ENCODE peak calls at places on chromosomes 12 and 14, in ten cellular contexts. W is HL-60, O is PC-3, L is Panc1, E is lung, A is AG10803, I is lower lobe of right lung, K is psoas muscle, M is Calu3, U is GM10248. C is an unnamed sample.

GRCh38 chr12:128138125-128138524 is 128.8 kb upstream of the TMEM132C start:
- DNase-seq in W (no peak), O (peak), L (no peak), E (no peak), A (no peak), I (no peak), K (no peak), M (no peak), U (no peak), C (no peak)

GRCh38 chr12:64976131-64976530 is 145.0 kb downstream of the WIF1 start:
- DNase-seq in W (peak), O (peak), L (no peak), E (no peak), A (no peak), I (no peak), K (no peak), M (peak), U (no peak), C (no peak)

GRCh38 chr12:57147641-57147944 is 174 bp upstream of the LRP1-AS start:
- DNase-seq in W (no peak), O (no peak), L (no peak), E (no peak), A (peak), I (no peak), K (no peak), M (no peak), U (no peak), C (no peak)

GRCh38 chr14:72782817-72783216 is 111.1 kb downstream of the DPF3 start:
- DNase-seq in W (no peak), O (no peak), L (no peak), E (peak), A (no peak), I (no peak), K (no peak), M (no peak), U (no peak), C (no peak)

GRCh38 chr14:42095155-42095554 is 488.5 kb downstream of the LRFN5 start:
- DNase-seq in W (no peak), O (peak), L (no peak), E (no peak), A (no peak), I (no peak), K (no peak), M (no peak), U (no peak), C (no peak)

GRCh38 chr12:119157528-119157927 is 21.2 kb upstream of the HSPB8 start:
- DNase-seq in W (no peak), O (no peak), L (no peak), E (no peak), A (no peak), I (peak), K (peak), M (no peak), U (no peak), C (no peak)

GRCh38 chr14:24630872-24631477 is 3.0 kb downstream of the GZMB start:
- DNase-seq in W (no peak), O (peak), L (no peak), E (peak), A (peak), I (no peak), K (no peak), M (peak), U (no peak), C (no peak)

GRCh38 chr12:98401427-98401826 is 114.0 kb upstream of the TMPO start:
- DNase-seq in W (no peak), O (no peak), L (no peak), E (no peak), A (no peak), I (no peak), K (no peak), M (peak), U (no peak), C (no peak)

GRCh38 chr12:120118710-120119097 is 2.2 kb upstream of the RAB35 start:
- DNase-seq in W (no peak), O (peak), L (no peak), E (no peak), A (peak), I (no peak), K (no peak), M (no peak), U (no peak), C (no peak)

GRCh38 chr12:67355428-67356385 is 86.5 kb downstream of the CAND1 start:
- DNase-seq in W (no peak), O (peak), L (peak), E (no peak), A (peak), I (no peak), K (no peak), M (peak), U (peak), C (no peak)

GRCh38 chr12:116482859-116483258 is 76.3 kb upstream of the MAP1LC3B2 start:
- DNase-seq in W (no peak), O (no peak), L (no peak), E (no peak), A (no peak), I (no peak), K (no peak), M (no peak), U (no peak), C (no peak)

GRCh38 chr12:13175499-13175898 is 21.0 kb upstream of the EMP1 start:
- DNase-seq in W (no peak), O (peak), L (no peak), E (no peak), A (peak), I (no peak), K (no peak), M (no peak), U (no peak), C (no peak)

GRCh38 chr14:26394114-26394855 is 203.5 kb downstream of the NOVA1 start:
- DNase-seq in W (no peak), O (peak), L (peak), E (no peak), A (peak), I (no peak), K (no peak), M (no peak), U (no peak), C (peak)

GRCh38 chr12:129819391-129819790 is 84.4 kb downstream of the TMEM132D start:
- DNase-seq in W (no peak), O (no peak), L (no peak), E (no peak), A (no peak), I (no peak), K (no peak), M (no peak), U (no peak), C (no peak)

GRCh38 chr12:107248187-107248586 is 154.8 kb upstream of the CRY1 start:
- DNase-seq in W (no peak), O (no peak), L (no peak), E (no peak), A (no peak), I (no peak), K (no peak), M (no peak), U (no peak), C (no peak)

GRCh38 chr12:46266869-46267617 is 1.8 kb downstream of the SLC38A1 start:
- DNase-seq in W (peak), O (peak), L (no peak), E (peak), A (peak), I (peak), K (peak), M (peak), U (peak), C (no peak)

GRCh38 chr12:26143291-26143690 is 18.5 kb upstream of the BHLHE41 start:
- DNase-seq in W (no peak), O (no peak), L (no peak), E (no peak), A (no peak), I (no peak), K (no peak), M (no peak), U (no peak), C (no peak)

GRCh38 chr14:45633220-45633984 is 380.4 kb upstream of the MIS18BP1 start:
- DNase-seq in W (no peak), O (no peak), L (no peak), E (no peak), A (no peak), I (no peak), K (no peak), M (no peak), U (no peak), C (no peak)

GRCh38 chr14:33432407-33433023 is 493.8 kb downstream of the NPAS3 start:
- DNase-seq in W (no peak), O (peak), L (no peak), E (peak), A (peak), I (no peak), K (no peak), M (no peak), U (no peak), C (no peak)

GRCh38 chr12:119746169-119746568 is 78.2 kb downstream of the PRKAB1 start:
- DNase-seq in W (no peak), O (no peak), L (no peak), E (no peak), A (no peak), I (no peak), K (no peak), M (no peak), U (no peak), C (no peak)

GRCh38 chr12:106137456-106138278 is 1.1 kb downstream of the NUAK1 start:
- DNase-seq in W (no peak), O (no peak), L (no peak), E (no peak), A (peak), I (no peak), K (no peak), M (no peak), U (no peak), C (no peak)

GRCh38 chr12:14273911-14274306 is 91.6 kb upstream of the ATF7IP start:
- DNase-seq in W (no peak), O (peak), L (no peak), E (no peak), A (peak), I (no peak), K (no peak), M (no peak), U (no peak), C (no peak)

GRCh38 chr12:91272456-91273063 is 89.9 kb upstream of the DCN start:
- DNase-seq in W (no peak), O (no peak), L (no peak), E (no peak), A (peak), I (peak), K (peak), M (no peak), U (no peak), C (no peak)

GRCh38 chr12:57755454-57756372 is 810 bp downstream of the MARCHF9 start:
- DNase-seq in W (no peak), O (peak), L (no peak), E (no peak), A (no peak), I (peak), K (peak), M (peak), U (no peak), C (no peak)

GRCh38 chr12:95440401-95440800 is 33.6 kb upstream of the METAP2 start:
- DNase-seq in W (no peak), O (no peak), L (no peak), E (no peak), A (no peak), I (no peak), K (no peak), M (no peak), U (no peak), C (no peak)

GRCh38 chr12:103444983-103445382 is 50.8 kb downstream of the C12orf42 start:
- DNase-seq in W (no peak), O (no peak), L (no peak), E (no peak), A (no peak), I (no peak), K (no peak), M (no peak), U (no peak), C (no peak)

GRCh38 chr12:132856581-132856980 is 27.9 kb upstream of the GOLGA3 start:
- DNase-seq in W (no peak), O (no peak), L (no peak), E (no peak), A (no peak), I (no peak), K (no peak), M (no peak), U (no peak), C (no peak)

GRCh38 chr12:109598428-109598854 is 24.8 kb downstream of the MVK start:
- DNase-seq in W (no peak), O (no peak), L (no peak), E (no peak), A (no peak), I (no peak), K (no peak), M (no peak), U (no peak), C (no peak)

GRCh38 chr14:68363841-68364711 is 428.8 kb downstream of the ZFP36L1 start:
- DNase-seq in W (peak), O (no peak), L (no peak), E (no peak), A (no peak), I (peak), K (peak), M (peak), U (no peak), C (peak)

GRCh38 chr12:48890657-48891418 is 25.2 kb upstream of the RND1 start:
- DNase-seq in W (peak), O (peak), L (peak), E (peak), A (peak), I (peak), K (peak), M (peak), U (peak), C (peak)

GRCh38 chr14:59137256-59137655 is 51.2 kb upstream of the DAAM1 start:
- DNase-seq in W (no peak), O (no peak), L (no peak), E (no peak), A (no peak), I (no peak), K (no peak), M (no peak), U (no peak), C (no peak)

GRCh38 chr12:68497112-68497511 is 113.6 kb upstream of the RAP1B start:
- DNase-seq in W (no peak), O (no peak), L (no peak), E (no peak), A (no peak), I (no peak), K (no peak), M (no peak), U (peak), C (no peak)

GRCh38 chr12:45439039-45439438 is 223.1 kb downstream of the ANO6 start:
- DNase-seq in W (no peak), O (peak), L (no peak), E (no peak), A (no peak), I (no peak), K (no peak), M (peak), U (no peak), C (no peak)

GRCh38 chr12:115468087-115468510 is 784.1 kb upstream of the TBX3 start:
- DNase-seq in W (no peak), O (peak), L (no peak), E (no peak), A (no peak), I (no peak), K (no peak), M (no peak), U (no peak), C (no peak)
- TF ChIP-seq CTCF in W (no peak), O (no peak), L (no peak), E (no peak), A (peak), I (no peak), K (no peak), M (no peak), U (no peak), C (no peak)

GRCh38 chr12:124938606-124939427 is 24.4 kb upstream of the UBC start:
- DNase-seq in W (peak), O (peak), L (no peak), E (peak), A (peak), I (no peak), K (peak), M (peak), U (no peak), C (peak)

GRCh38 chr12:124940393-124941169 is 26.1 kb upstream of the UBC start:
- DNase-seq in W (peak), O (peak), L (no peak), E (peak), A (peak), I (peak), K (peak), M (peak), U (peak), C (peak)

GRCh38 chr12:124940143-124940392 is 25.6 kb upstream of the UBC start:
- DNase-seq in W (no peak), O (no peak), L (no peak), E (no peak), A (no peak), I (no peak), K (no peak), M (no peak), U (no peak), C (no peak)

GRCh38 chr12:124938066-124938465 is 23.6 kb upstream of the UBC start:
- DNase-seq in W (no peak), O (peak), L (no peak), E (no peak), A (no peak), I (no peak), K (no peak), M (no peak), U (no peak), C (no peak)

DNA sequence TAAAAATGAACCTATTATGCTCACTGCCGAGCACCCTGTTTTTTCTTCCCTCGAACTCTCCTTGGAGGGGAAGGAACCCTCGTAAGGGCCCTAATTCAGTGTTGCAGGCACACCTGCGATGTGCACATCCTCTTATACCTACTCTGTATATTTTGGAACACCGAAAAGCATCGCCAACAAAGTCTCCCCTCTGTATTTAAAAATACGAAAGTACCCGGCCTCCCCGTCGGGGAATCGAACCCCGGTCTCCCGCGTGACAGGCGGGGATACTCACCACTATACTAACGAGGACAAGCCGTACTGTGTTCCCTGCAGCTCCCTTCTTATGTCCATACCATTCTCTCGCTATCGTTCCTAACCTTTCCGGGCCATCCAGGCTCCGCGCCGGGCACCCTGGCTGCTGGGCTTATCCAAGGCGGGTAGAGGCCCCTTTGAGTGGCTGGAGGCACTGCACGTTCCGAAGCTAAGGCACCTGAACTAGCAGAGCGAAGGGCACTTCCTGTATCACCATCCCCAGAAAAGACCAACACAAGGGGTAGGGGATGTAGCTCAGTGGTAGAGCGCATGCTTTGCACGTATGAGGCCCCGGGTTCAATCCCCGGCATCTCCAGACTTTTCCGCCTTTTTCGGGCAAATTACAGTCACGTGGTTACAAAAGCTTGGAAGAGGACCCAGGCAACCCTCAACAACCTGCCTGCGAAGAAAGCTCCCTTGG is 25.1 kb upstream of the UBC start:
- DNase-seq in W (peak), O (peak), L (peak), E (peak), A (peak), I (peak), K (peak), M (peak), U (peak), C (peak)
- TF ChIP-seq CTCF in W (no peak), O (peak), L (peak), E (no peak), A (no peak), I (no peak), K (peak), M (no peak), U (no peak), C (no peak)

GRCh38 chr12:126668961-126669360 is 1598.0 kb upstream of the TMEM132C start:
- DNase-seq in W (no peak), O (peak), L (no peak), E (no peak), A (peak), I (no peak), K (no peak), M (no peak), U (no peak), C (no peak)

GRCh38 chr12:126668538-126668937 is 1598.4 kb upstream of the TMEM132C start:
- DNase-seq in W (peak), O (peak), L (no peak), E (no peak), A (peak), I (no peak), K (no peak), M (peak), U (no peak), C (no peak)

GRCh38 chr12:126667340-126667739 is 1599.6 kb upstream of the TMEM132C start:
- DNase-seq in W (no peak), O (peak), L (no peak), E (no peak), A (peak), I (no peak), K (no peak), M (peak), U (no peak), C (no peak)

GRCh38 chr12:126663304-126664094 is 1598.3 kb downstream of the AACS start:
- DNase-seq in W (peak), O (peak), L (no peak), E (no peak), A (no peak), I (no peak), K (no peak), M (peak), U (no peak), C (no peak)
- TF ChIP-seq CTCF in W (peak), O (peak), L (peak), E (no peak), A (peak), I (peak), K (peak), M (no peak), U (no peak), C (no peak)

GRCh38 chr14:79363291-79363690 is 848.0 kb downstream of the DIO2 start:
- DNase-seq in W (no peak), O (no peak), L (no peak), E (no peak), A (no peak), I (no peak), K (no peak), M (no peak), U (no peak), C (no peak)
- TF ChIP-seq CTCF in W (no peak), O (no peak), L (no peak), E (no peak), A (no peak), I (no peak), K (no peak), M (no peak), U (no peak), C (no peak)

DNA sequence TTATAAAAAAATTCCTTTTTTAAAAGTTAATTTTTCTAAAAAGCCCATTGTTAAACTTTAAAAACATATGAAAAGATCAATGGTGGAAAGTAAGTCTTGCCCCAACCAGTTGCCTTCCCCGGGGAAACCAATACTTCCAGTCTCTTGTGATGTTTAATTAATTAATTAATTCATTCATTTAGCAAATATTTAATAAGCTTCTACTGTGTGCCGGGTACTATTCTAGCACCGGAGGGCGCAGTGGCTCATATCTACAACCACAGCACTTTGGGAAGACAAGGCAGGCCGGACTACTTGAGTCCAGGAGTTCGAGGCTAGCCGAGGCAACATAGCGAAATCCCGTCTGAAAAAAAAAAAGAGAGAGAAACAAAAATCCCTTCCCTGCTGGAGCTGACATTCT is 87.4 kb downstream of the HECTD4 start:
- DNase-seq in W (no peak), O (peak), L (no peak), E (no peak), A (peak), I (no peak), K (no peak), M (peak), U (no peak), C (no peak)
- TF ChIP-seq CTCF in W (no peak), O (peak), L (no peak), E (no peak), A (no peak), I (no peak), K (no peak), M (no peak), U (peak), C (no peak)

GRCh38 chr12:94225924-94226630 is 77.7 kb downstream of the PLXNC1 start:
- DNase-seq in W (no peak), O (no peak), L (no peak), E (no peak), A (no peak), I (no peak), K (no peak), M (no peak), U (no peak), C (no peak)
- TF ChIP-seq CTCF in W (no peak), O (no peak), L (no peak), E (no peak), A (no peak), I (no peak), K (no peak), M (no peak), U (no peak), C (no peak)

GRCh38 chr14:102591944-102592772 is at the start of gene RCOR1:
- DNase-seq in W (peak), O (peak), L (peak), E (peak), A (peak), I (peak), K (peak), M (peak), U (peak), C (peak)

GRCh38 chr14:102593841-102594170 is 1.4 kb downstream of the RCOR1 start:
- DNase-seq in W (peak), O (no peak), L (no peak), E (no peak), A (no peak), I (no peak), K (no peak), M (no peak), U (no peak), C (no peak)

GRCh38 chr14:102591372-102591943 is 991 bp upstream of the RCOR1 start:
- DNase-seq in W (peak), O (no peak), L (no peak), E (peak), A (no peak), I (peak), K (no peak), M (peak), U (no peak), C (no peak)

GRCh38 chr14:102594514-102595175 is 2.2 kb downstream of the RCOR1 start:
- DNase-seq in W (peak), O (peak), L (peak), E (peak), A (peak), I (peak), K (peak), M (peak), U (peak), C (no peak)

GRCh38 chr14:102592969-102593840 is 756 bp downstream of the RCOR1 start:
- DNase-seq in W (peak), O (peak), L (no peak), E (peak), A (no peak), I (peak), K (peak), M (peak), U (peak), C (peak)
- TF ChIP-seq CTCF in W (no peak), O (no peak), L (peak), E (no peak), A (no peak), I (peak), K (peak), M (peak), U (peak), C (peak)